ENCODE peak calls at places on chromosomes 16 and 17, in five cellular contexts. I is IMR-90, U is brain microvascular endothelial cell, P is mucosa of descending colon, K is AG04449. X is an unnamed sample.

GRCh38 chr17:49344914-49345313 is 17.1 kb downstream of the ZNF652 start:
- DNase-seq in U (no peak), K (no peak), P (no peak), I (no peak), X (no peak)

GRCh38 chr16:67110136-67110847 is 551 bp downstream of the PHAF1 start:
- DNase-seq in K (no peak), I (no peak), P (peak), U (no peak), X (no peak)

GRCh38 chr17:47649972-47650524 is 329 bp downstream of the KPNB1 start:
- DNase-seq in P (no peak), K (no peak), U (no peak), I (no peak), X (no peak)

GRCh38 chr16:70589998-70590471 is 56.3 kb upstream of the IL34 start:
- DNase-seq in U (peak), I (peak), P (no peak), K (peak), X (no peak)

GRCh38 chr16:9112166-9112843 is 20.9 kb downstream of the HAPSTR1 start:
- DNase-seq in I (no peak), P (no peak), K (no peak), U (no peak), X (no peak)

GRCh38 chr17:17503566-17504130 is 7.5 kb upstream of the RASD1 start:
- DNase-seq in K (no peak), P (no peak), I (no peak), U (no peak), X (peak)

GRCh38 chr17:81295678-81296381 is 723 bp upstream of the SLC38A10 start:
- DNase-seq in I (peak), U (peak), P (peak), K (no peak), X (peak)

GRCh38 chr17:2949469-2950044 is 113.8 kb downstream of the OR1D5 start:
- DNase-seq in P (peak), I (peak), U (no peak), K (no peak), X (peak)

GRCh38 chr17:74860229-74860998 is 729 bp upstream of the GRIN2C start:
- DNase-seq in U (no peak), K (no peak), I (no peak), P (no peak), X (no peak)

DNA sequence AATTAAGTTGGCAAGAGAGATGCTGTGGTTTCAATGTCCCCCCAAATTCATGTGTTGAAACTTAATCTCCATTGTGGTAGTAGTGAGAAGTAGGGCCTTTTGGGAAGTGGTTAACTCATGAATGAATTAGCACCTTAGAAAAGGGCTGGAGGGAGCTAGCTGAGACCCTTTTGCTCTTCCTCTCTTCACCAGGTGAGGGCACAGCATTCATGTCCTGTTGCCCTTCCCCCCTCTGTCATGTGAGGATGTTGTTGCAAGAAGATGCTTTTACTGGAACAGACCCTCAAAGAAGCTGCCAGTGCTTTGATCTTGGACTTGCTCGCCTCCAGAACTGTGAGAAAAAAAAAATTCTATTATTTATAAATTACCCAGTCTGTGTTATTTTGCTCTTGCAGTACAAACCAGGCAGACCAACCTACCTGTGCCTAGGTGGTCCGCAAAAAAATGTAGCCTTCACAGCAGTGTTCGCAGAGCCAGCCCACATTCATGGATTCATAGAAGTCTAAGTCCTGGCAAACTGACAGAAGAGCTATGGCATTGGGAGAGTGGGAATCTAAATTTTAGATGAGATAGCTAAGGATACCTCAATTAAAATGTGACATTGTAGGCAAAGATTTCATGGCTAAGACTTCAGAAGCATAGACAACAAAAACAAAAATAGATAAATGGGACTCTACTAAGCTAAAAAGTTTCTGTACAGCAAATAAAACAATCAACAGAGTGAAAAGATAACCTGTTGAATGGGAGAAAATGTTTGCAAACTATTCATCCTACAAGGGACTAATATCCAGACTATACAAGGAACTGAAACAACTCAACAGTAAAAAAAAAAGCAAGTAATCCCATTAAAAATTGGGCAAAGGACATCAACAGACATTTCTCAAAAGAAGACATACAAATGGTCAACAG is 32.0 kb upstream of the ABCA5 start:
- DNase-seq in K (no peak), I (no peak), U (no peak), P (peak), X (no peak)
- TF ChIP-seq CTCF in K (no peak), I (no peak), U (peak), P (no peak), X (no peak)

DNA sequence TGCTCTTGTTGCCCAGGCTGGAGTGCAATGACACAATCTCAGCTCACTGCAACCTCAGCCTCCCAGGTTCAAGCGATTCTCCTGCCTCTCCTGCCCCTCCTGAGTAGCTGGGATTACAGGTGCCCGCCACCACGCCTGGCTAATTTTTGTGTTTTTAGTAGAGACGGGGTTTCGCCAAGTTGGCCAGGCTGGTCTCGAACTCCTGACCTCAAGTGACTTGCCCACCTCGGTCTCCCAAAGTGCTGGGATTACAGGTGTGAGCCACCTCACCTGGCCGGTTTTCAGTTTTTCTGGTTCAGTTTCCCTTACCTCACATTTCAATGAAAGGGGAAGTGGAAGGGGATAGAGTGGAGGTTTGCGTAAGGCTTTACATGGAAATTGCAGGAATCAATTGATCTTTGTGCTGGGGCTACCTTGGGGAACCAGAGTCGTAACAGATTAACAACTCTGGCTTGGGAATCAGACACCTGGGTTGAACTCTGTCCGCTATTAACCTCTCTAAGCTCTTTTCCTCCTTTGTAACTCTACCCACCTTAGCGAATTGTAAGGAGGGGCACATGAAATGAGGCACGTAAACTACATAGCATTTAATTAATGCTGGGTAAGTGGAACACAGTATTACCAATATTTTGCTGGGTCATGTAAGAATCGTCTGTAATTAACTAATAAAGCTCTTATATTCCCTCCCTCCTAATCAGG is 3.2 kb downstream of the MPV17L start:
- DNase-seq in P (peak), I (no peak), U (no peak), K (no peak), X (no peak)
- H3K4me3 ChIP-seq in P (no peak), I (no peak), U (no peak), K (no peak), X (no peak)

GRCh38 chr16:309476-309875 is 26.5 kb downstream of the PDIA2 start:
- DNase-seq in I (no peak), K (no peak), U (no peak), P (no peak), X (no peak)
- TF ChIP-seq CTCF in I (no peak), K (no peak), U (no peak), P (no peak), X (no peak)

GRCh38 chr16:53115047-53115446 is 60.3 kb downstream of the CHD9 start:
- DNase-seq in K (no peak), I (no peak), P (no peak), U (no peak), X (no peak)
- H3K4me3 ChIP-seq in K (no peak), I (no peak), P (no peak), U (no peak), X (no peak)